ENCODE peak calls at places on chromosomes 1 and 21, in eight cellular contexts. One of them, this sample, is unnamed. For H3K4me1 and H3K9me3, the result is how much of the 10 kb centered on the place peaks cover.

GRCh38 chr21:28228624-28228995 is 764.1 kb downstream of the LTN1 start:
- DNase-seq in naive thymus-derived CD4-positive, alpha-beta T cell: no peak
- DNase-seq in HCT116: no peak
- DNase-seq in colonic mucosa: no peak
- DNase-seq in pancreas: no peak
- DNase-seq in gastrocnemius medialis: no peak
- DNase-seq in cardiac muscle cell: no peak
- DNase-seq in PC-3: no peak
- DNase-seq in this sample: no peak

GRCh38 chr21:46319192-46319591 is 4.5 kb downstream of the C21orf58 start:
- DNase-seq in naive thymus-derived CD4-positive, alpha-beta T cell: no peak
- DNase-seq in HCT116: no peak
- DNase-seq in colonic mucosa: no peak
- DNase-seq in pancreas: no peak
- DNase-seq in gastrocnemius medialis: no peak
- DNase-seq in cardiac muscle cell: no peak
- DNase-seq in PC-3: no peak
- DNase-seq in this sample: no peak

GRCh38 chr21:43734131-43734634 is 15.3 kb downstream of the PDXK start:
- DNase-seq in naive thymus-derived CD4-positive, alpha-beta T cell: no peak
- DNase-seq in HCT116: no peak
- DNase-seq in colonic mucosa: peak
- DNase-seq in pancreas: peak
- DNase-seq in gastrocnemius medialis: no peak
- DNase-seq in cardiac muscle cell: no peak
- DNase-seq in PC-3: no peak
- DNase-seq in this sample: no peak

GRCh38 chr1:3745590-3746381 is 6.5 kb upstream of the CCDC27 start:
- DNase-seq in naive thymus-derived CD4-positive, alpha-beta T cell: no peak
- DNase-seq in HCT116: no peak
- DNase-seq in colonic mucosa: no peak
- DNase-seq in pancreas: peak
- DNase-seq in gastrocnemius medialis: no peak
- DNase-seq in cardiac muscle cell: no peak
- DNase-seq in PC-3: no peak
- DNase-seq in this sample: no peak

GRCh38 chr1:85295006-85295431 is 18.6 kb upstream of the BCL10 start:
- DNase-seq in naive thymus-derived CD4-positive, alpha-beta T cell: no peak
- DNase-seq in HCT116: peak
- DNase-seq in colonic mucosa: no peak
- DNase-seq in pancreas: no peak
- DNase-seq in gastrocnemius medialis: no peak
- DNase-seq in cardiac muscle cell: no peak
- DNase-seq in PC-3: peak
- DNase-seq in this sample: no peak

GRCh38 chr1:112743174-112744018 is 28.3 kb upstream of the PPM1J start:
- DNase-seq in naive thymus-derived CD4-positive, alpha-beta T cell: no peak
- DNase-seq in HCT116: no peak
- DNase-seq in colonic mucosa: no peak
- DNase-seq in pancreas: no peak
- DNase-seq in gastrocnemius medialis: no peak
- DNase-seq in cardiac muscle cell: no peak
- DNase-seq in PC-3: no peak
- DNase-seq in this sample: no peak

GRCh38 chr21:33069994-33070811 is at the start of gene OLIG1:
- DNase-seq in naive thymus-derived CD4-positive, alpha-beta T cell: peak
- DNase-seq in HCT116: no peak
- DNase-seq in colonic mucosa: peak
- DNase-seq in pancreas: no peak
- DNase-seq in gastrocnemius medialis: no peak
- DNase-seq in cardiac muscle cell: peak
- DNase-seq in PC-3: peak
- DNase-seq in this sample: no peak

GRCh38 chr21:34801519-34802132 is 132.8 kb downstream of the CLIC6 start:
- DNase-seq in naive thymus-derived CD4-positive, alpha-beta T cell: no peak
- DNase-seq in HCT116: no peak
- DNase-seq in colonic mucosa: no peak
- DNase-seq in pancreas: no peak
- DNase-seq in gastrocnemius medialis: no peak
- DNase-seq in cardiac muscle cell: no peak
- DNase-seq in PC-3: peak
- DNase-seq in this sample: no peak

GRCh38 chr1:108059945-108060344 is 95.0 kb upstream of the VAV3 start:
- DNase-seq in naive thymus-derived CD4-positive, alpha-beta T cell: no peak
- DNase-seq in HCT116: no peak
- DNase-seq in colonic mucosa: no peak
- DNase-seq in pancreas: no peak
- DNase-seq in gastrocnemius medialis: no peak
- DNase-seq in cardiac muscle cell: no peak
- DNase-seq in PC-3: no peak
- DNase-seq in this sample: no peak

GRCh38 chr1:20411196-20411980 is 74.6 kb downstream of the CAMK2N1 start:
- DNase-seq in naive thymus-derived CD4-positive, alpha-beta T cell: no peak
- DNase-seq in HCT116: peak
- DNase-seq in colonic mucosa: no peak
- DNase-seq in pancreas: no peak
- DNase-seq in gastrocnemius medialis: no peak
- DNase-seq in cardiac muscle cell: no peak
- DNase-seq in PC-3: peak
- DNase-seq in this sample: no peak

GRCh38 chr1:111833334-111833733 is 77.6 kb downstream of the DDX20 start:
- DNase-seq in naive thymus-derived CD4-positive, alpha-beta T cell: no peak
- DNase-seq in HCT116: no peak
- DNase-seq in colonic mucosa: no peak
- DNase-seq in pancreas: no peak
- DNase-seq in gastrocnemius medialis: no peak
- DNase-seq in cardiac muscle cell: peak
- DNase-seq in PC-3: peak
- DNase-seq in this sample: no peak

GRCh38 chr1:107963601-107964396 is 1.2 kb downstream of the VAV3 start:
- DNase-seq in naive thymus-derived CD4-positive, alpha-beta T cell: peak
- DNase-seq in HCT116: no peak
- DNase-seq in colonic mucosa: peak
- DNase-seq in pancreas: no peak
- DNase-seq in gastrocnemius medialis: no peak
- DNase-seq in cardiac muscle cell: peak
- DNase-seq in PC-3: no peak
- DNase-seq in this sample: peak

GRCh38 chr21:42343963-42344510 is 6.8 kb downstream of the TFF2 start:
- DNase-seq in naive thymus-derived CD4-positive, alpha-beta T cell: no peak
- DNase-seq in HCT116: no peak
- DNase-seq in colonic mucosa: peak
- DNase-seq in pancreas: no peak
- DNase-seq in gastrocnemius medialis: no peak
- DNase-seq in cardiac muscle cell: no peak
- DNase-seq in PC-3: no peak
- DNase-seq in this sample: no peak

GRCh38 chr1:182163821-182164223 is 102.3 kb upstream of the ZNF648 start:
- DNase-seq in naive thymus-derived CD4-positive, alpha-beta T cell: no peak
- DNase-seq in HCT116: no peak
- DNase-seq in colonic mucosa: no peak
- DNase-seq in pancreas: no peak
- DNase-seq in gastrocnemius medialis: peak
- DNase-seq in cardiac muscle cell: no peak
- DNase-seq in PC-3: no peak
- DNase-seq in this sample: no peak

GRCh38 chr21:46195595-46196195 is 11.4 kb upstream of the SPATC1L start:
- DNase-seq in naive thymus-derived CD4-positive, alpha-beta T cell: no peak
- DNase-seq in HCT116: no peak
- DNase-seq in colonic mucosa: no peak
- DNase-seq in pancreas: no peak
- DNase-seq in gastrocnemius medialis: no peak
- DNase-seq in cardiac muscle cell: no peak
- DNase-seq in PC-3: no peak
- DNase-seq in this sample: no peak

GRCh38 chr1:234553241-234554156 is 56.5 kb downstream of the IRF2BP2 start:
- DNase-seq in naive thymus-derived CD4-positive, alpha-beta T cell: no peak
- DNase-seq in HCT116: no peak
- DNase-seq in colonic mucosa: no peak
- DNase-seq in pancreas: no peak
- DNase-seq in gastrocnemius medialis: no peak
- DNase-seq in cardiac muscle cell: no peak
- DNase-seq in PC-3: no peak
- DNase-seq in this sample: no peak

GRCh38 chr1:35577071-35577998 is 4.2 kb downstream of the TFAP2E start:
- DNase-seq in naive thymus-derived CD4-positive, alpha-beta T cell: peak
- DNase-seq in HCT116: no peak
- DNase-seq in colonic mucosa: peak
- DNase-seq in pancreas: no peak
- DNase-seq in gastrocnemius medialis: no peak
- DNase-seq in cardiac muscle cell: peak
- DNase-seq in PC-3: no peak
- DNase-seq in this sample: peak

GRCh38 chr1:49106438-49106837 is 329.7 kb upstream of the BEND5 start:
- DNase-seq in naive thymus-derived CD4-positive, alpha-beta T cell: no peak
- DNase-seq in HCT116: no peak
- DNase-seq in colonic mucosa: no peak
- DNase-seq in pancreas: no peak
- DNase-seq in gastrocnemius medialis: no peak
- DNase-seq in cardiac muscle cell: no peak
- DNase-seq in PC-3: peak
- DNase-seq in this sample: no peak

GRCh38 chr1:1246601-1247340 is at the start of gene C1QTNF12:
- DNase-seq in naive thymus-derived CD4-positive, alpha-beta T cell: no peak
- DNase-seq in HCT116: no peak
- DNase-seq in colonic mucosa: no peak
- DNase-seq in pancreas: peak
- DNase-seq in gastrocnemius medialis: no peak
- DNase-seq in cardiac muscle cell: no peak
- DNase-seq in PC-3: no peak
- DNase-seq in this sample: no peak

GRCh38 chr1:25959626-25960025 is 38.2 kb downstream of the PAFAH2 start:
- DNase-seq in naive thymus-derived CD4-positive, alpha-beta T cell: no peak
- DNase-seq in HCT116: no peak
- DNase-seq in colonic mucosa: no peak
- DNase-seq in pancreas: no peak
- DNase-seq in gastrocnemius medialis: no peak
- DNase-seq in cardiac muscle cell: no peak
- DNase-seq in PC-3: no peak
- DNase-seq in this sample: no peak

GRCh38 chr1:243667133-243667532 is 182.9 kb downstream of the AKT3 start:
- DNase-seq in naive thymus-derived CD4-positive, alpha-beta T cell: no peak
- DNase-seq in HCT116: no peak
- DNase-seq in colonic mucosa: no peak
- DNase-seq in pancreas: no peak
- DNase-seq in gastrocnemius medialis: no peak
- DNase-seq in cardiac muscle cell: no peak
- DNase-seq in PC-3: no peak
- DNase-seq in this sample: no peak

GRCh38 chr1:1371741-1372711 is 3.0 kb downstream of the AURKAIP1 start:
- DNase-seq in naive thymus-derived CD4-positive, alpha-beta T cell: peak
- DNase-seq in HCT116: no peak
- DNase-seq in colonic mucosa: peak
- DNase-seq in pancreas: peak
- DNase-seq in gastrocnemius medialis: no peak
- DNase-seq in cardiac muscle cell: peak
- DNase-seq in PC-3: peak
- DNase-seq in this sample: peak

GRCh38 chr1:210692796-210693195 is 364.1 kb downstream of the HHAT start:
- DNase-seq in naive thymus-derived CD4-positive, alpha-beta T cell: no peak
- DNase-seq in HCT116: no peak
- DNase-seq in colonic mucosa: no peak
- DNase-seq in pancreas: no peak
- DNase-seq in gastrocnemius medialis: no peak
- DNase-seq in cardiac muscle cell: no peak
- DNase-seq in PC-3: no peak
- DNase-seq in this sample: no peak

GRCh38 chr21:40049031-40049958 is 182.1 kb downstream of the PCP4 start:
- DNase-seq in naive thymus-derived CD4-positive, alpha-beta T cell: no peak
- DNase-seq in HCT116: no peak
- DNase-seq in colonic mucosa: no peak
- DNase-seq in pancreas: no peak
- DNase-seq in gastrocnemius medialis: no peak
- DNase-seq in cardiac muscle cell: peak
- DNase-seq in PC-3: no peak
- DNase-seq in this sample: no peak

DNA sequence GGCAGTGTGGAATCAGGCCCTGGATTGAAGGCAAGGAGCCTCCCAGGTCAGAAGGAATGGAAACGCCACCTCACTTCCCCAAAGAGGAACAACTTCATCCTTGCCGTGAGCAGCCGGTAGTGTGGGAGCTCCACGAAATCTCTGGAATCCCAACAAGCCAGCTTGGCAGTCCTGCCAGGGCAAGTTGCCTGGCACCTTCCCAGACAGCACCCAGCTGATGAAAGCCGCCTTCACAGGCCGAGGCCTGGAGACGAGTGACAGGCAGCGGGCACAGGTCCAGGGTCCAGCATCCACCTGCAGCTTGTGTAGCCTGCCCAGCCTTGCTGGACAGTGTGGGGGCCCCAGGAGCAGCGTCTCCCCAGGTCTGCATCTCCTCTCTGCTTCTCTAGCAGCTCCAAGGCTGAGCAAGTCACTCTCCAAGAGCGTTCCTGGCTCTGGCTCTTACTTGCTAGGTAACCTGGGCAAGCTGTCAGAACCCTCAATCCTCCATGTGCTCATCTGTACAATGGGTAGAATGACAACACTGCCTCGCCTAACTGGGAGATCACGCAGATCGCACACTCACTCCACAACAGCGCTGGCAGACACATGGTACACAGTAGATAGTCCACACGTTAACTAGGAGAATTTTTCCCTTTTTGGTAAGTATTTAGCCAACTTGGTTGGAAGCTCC is 43.0 kb downstream of the ACOT7 start:
- DNase-seq in naive thymus-derived CD4-positive, alpha-beta T cell: no peak
- DNase-seq in HCT116: no peak
- DNase-seq in colonic mucosa: no peak
- DNase-seq in pancreas: peak
- DNase-seq in gastrocnemius medialis: no peak
- DNase-seq in cardiac muscle cell: no peak
- DNase-seq in PC-3: peak
- DNase-seq in this sample: no peak
- H3K27ac ChIP-seq in naive thymus-derived CD4-positive, alpha-beta T cell: no peak
- H3K27ac ChIP-seq in HCT116: peak
- H3K27ac ChIP-seq in colonic mucosa: no peak
- H3K27ac ChIP-seq in pancreas: peak
- H3K27ac ChIP-seq in gastrocnemius medialis: no peak
- H3K27ac ChIP-seq in cardiac muscle cell: no peak
- H3K27ac ChIP-seq in PC-3: peak
- H3K27ac ChIP-seq in this sample: no peak

GRCh38 chr1:205955499-205955898 is 12.2 kb upstream of the SLC26A9 start:
- DNase-seq in naive thymus-derived CD4-positive, alpha-beta T cell: no peak
- DNase-seq in HCT116: no peak
- DNase-seq in colonic mucosa: no peak
- DNase-seq in pancreas: no peak
- DNase-seq in gastrocnemius medialis: no peak
- DNase-seq in cardiac muscle cell: no peak
- DNase-seq in PC-3: no peak
- DNase-seq in this sample: no peak
- H3K4me1 ChIP-seq in naive thymus-derived CD4-positive, alpha-beta T cell: under half
- H3K4me1 ChIP-seq in HCT116: under half
- H3K4me1 ChIP-seq in colonic mucosa: under half
- H3K4me1 ChIP-seq in pancreas: under half
- H3K4me1 ChIP-seq in gastrocnemius medialis: under half
- H3K4me1 ChIP-seq in cardiac muscle cell: under half
- H3K4me1 ChIP-seq in PC-3: under half
- H3K4me1 ChIP-seq in this sample: under half

GRCh38 chr1:42504535-42505128 is 41.5 kb downstream of the CCDC30 start:
- DNase-seq in naive thymus-derived CD4-positive, alpha-beta T cell: no peak
- DNase-seq in HCT116: no peak
- DNase-seq in colonic mucosa: no peak
- DNase-seq in pancreas: no peak
- DNase-seq in gastrocnemius medialis: no peak
- DNase-seq in cardiac muscle cell: no peak
- DNase-seq in PC-3: peak
- DNase-seq in this sample: no peak
- H3K9me3 ChIP-seq in naive thymus-derived CD4-positive, alpha-beta T cell: under half
- H3K9me3 ChIP-seq in HCT116: under half
- H3K9me3 ChIP-seq in colonic mucosa: under half
- H3K9me3 ChIP-seq in pancreas: under half
- H3K9me3 ChIP-seq in gastrocnemius medialis: under half
- H3K9me3 ChIP-seq in cardiac muscle cell: under half
- H3K9me3 ChIP-seq in PC-3: under half
- H3K9me3 ChIP-seq in this sample: under half

GRCh38 chr1:31567956-31568570 is 8.3 kb upstream of the TINAGL1 start:
- DNase-seq in naive thymus-derived CD4-positive, alpha-beta T cell: no peak
- DNase-seq in HCT116: no peak
- DNase-seq in colonic mucosa: peak
- DNase-seq in pancreas: no peak
- DNase-seq in gastrocnemius medialis: no peak
- DNase-seq in cardiac muscle cell: no peak
- DNase-seq in PC-3: no peak
- DNase-seq in this sample: no peak
- H3K27ac ChIP-seq in naive thymus-derived CD4-positive, alpha-beta T cell: no peak
- H3K27ac ChIP-seq in HCT116: no peak
- H3K27ac ChIP-seq in colonic mucosa: no peak
- H3K27ac ChIP-seq in pancreas: no peak
- H3K27ac ChIP-seq in gastrocnemius medialis: no peak
- H3K27ac ChIP-seq in cardiac muscle cell: no peak
- H3K27ac ChIP-seq in PC-3: no peak
- H3K27ac ChIP-seq in this sample: no peak